ENCODE peak calls at places on chromosomes 3 and 15, in seven cellular contexts. E is uterus, Z is A673, S is HepG2, L is psoas muscle, A is endodermal cell, Q is heart left ventricle. M is an unnamed sample. For H3K4me1, the result is how much of the 10 kb centered on the place peaks cover.

GRCh38 chr3:49158792-49159191 is 7.3 kb downstream of the CCDC71 start:
- DNase-seq in Z (no peak), E (no peak), Q (no peak), A (no peak), S (no peak), L (no peak), M (no peak)

GRCh38 chr3:141680620-141681389 is 57.3 kb upstream of the RNF7 start:
- DNase-seq in Z (peak), Q (peak), S (no peak), L (peak), E (no peak), A (peak), M (no peak)

GRCh38 chr3:53346514-53346913 is 829 bp downstream of the DCP1A start:
- DNase-seq in E (no peak), A (peak), Z (no peak), L (no peak), Q (no peak), S (peak), M (no peak)

GRCh38 chr3:149581248-149581647 is 76.6 kb downstream of the WWTR1 start:
- DNase-seq in E (no peak), S (no peak), L (no peak), A (no peak), Q (no peak), Z (peak), M (no peak)

GRCh38 chr15:48891229-48891765 is 13.4 kb downstream of the EID1 start:
- DNase-seq in E (no peak), L (no peak), A (no peak), S (no peak), Q (no peak), Z (no peak), M (no peak)

GRCh38 chr3:62727576-62727975 is 147.6 kb downstream of the CADPS start:
- DNase-seq in S (no peak), L (no peak), Z (peak), Q (no peak), A (no peak), E (no peak), M (no peak)

GRCh38 chr3:69181592-69182211 is 59.3 kb upstream of the LMOD3 start:
- DNase-seq in Q (no peak), S (peak), A (no peak), Z (no peak), E (no peak), L (no peak), M (no peak)

GRCh38 chr3:13801361-13802214 is 78.3 kb downstream of the WNT7A start:
- DNase-seq in Z (peak), S (no peak), L (no peak), Q (no peak), A (no peak), E (no peak), M (no peak)

GRCh38 chr15:99504823-99505551 is 60.8 kb upstream of the MEF2A start:
- DNase-seq in A (peak), Q (no peak), E (no peak), S (peak), Z (no peak), L (no peak), M (no peak)

GRCh38 chr3:71372911-71373637 is 210.5 kb downstream of the FOXP1 start:
- DNase-seq in E (no peak), A (no peak), Z (no peak), L (no peak), Q (no peak), S (no peak), M (no peak)

GRCh38 chr3:144652573-144652972 is 681.0 kb downstream of the DIPK2A start:
- DNase-seq in A (no peak), E (no peak), Z (no peak), S (no peak), L (no peak), Q (no peak), M (no peak)

GRCh38 chr3:125061170-125061569 is 5.4 kb upstream of the HEG1 start:
- DNase-seq in A (peak), E (peak), S (no peak), L (peak), Q (no peak), Z (no peak), M (no peak)

GRCh38 chr3:169861871-169862270 is 7.9 kb downstream of the LRRC31 start:
- DNase-seq in Q (no peak), S (no peak), E (no peak), L (no peak), Z (no peak), A (peak), M (peak)

DNA sequence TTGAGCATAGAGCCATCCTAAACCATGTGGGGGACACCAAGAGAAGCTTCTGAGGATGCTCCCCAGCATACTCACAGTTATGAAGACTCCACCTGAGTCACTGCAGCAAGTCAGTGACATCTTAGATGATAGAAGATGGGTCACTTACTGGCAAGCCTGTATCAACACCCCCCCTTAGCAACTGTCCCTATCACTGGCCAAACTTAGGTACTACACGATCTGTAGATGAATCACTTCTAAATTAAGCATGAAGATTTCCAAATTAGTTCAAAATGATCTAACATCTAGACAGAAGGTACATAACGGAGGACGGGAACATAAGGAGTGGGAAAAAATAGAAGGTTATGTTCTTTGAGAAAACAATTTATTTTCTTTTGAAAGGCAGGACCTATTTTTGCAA is 13.2 kb upstream of the LMCD1 start:
- DNase-seq in S (no peak), L (no peak), Q (no peak), A (no peak), E (peak), Z (no peak), M (no peak)
- H3K4me1 ChIP-seq in S (half or more), L (half or more), Q (under half), A (under half), E (under half), Z (under half), M (half or more)

GRCh38 chr3:42537350-42537749 is 34.9 kb downstream of the VIPR1 start:
- DNase-seq in Q (no peak), Z (no peak), A (no peak), E (no peak), S (no peak), L (no peak), M (no peak)

GRCh38 chr3:42532229-42532628 is 29.8 kb downstream of the VIPR1 start:
- DNase-seq in A (no peak), Z (no peak), S (no peak), L (no peak), Q (no peak), E (no peak), M (no peak)

GRCh38 chr3:42533161-42533897 is 30.9 kb downstream of the VIPR1 start:
- DNase-seq in S (no peak), A (peak), E (no peak), L (no peak), Z (no peak), Q (no peak), M (no peak)

GRCh38 chr3:42539871-42540714 is 37.6 kb downstream of the VIPR1 start:
- DNase-seq in L (no peak), Z (peak), E (no peak), A (peak), S (peak), Q (no peak), M (peak)

DNA sequence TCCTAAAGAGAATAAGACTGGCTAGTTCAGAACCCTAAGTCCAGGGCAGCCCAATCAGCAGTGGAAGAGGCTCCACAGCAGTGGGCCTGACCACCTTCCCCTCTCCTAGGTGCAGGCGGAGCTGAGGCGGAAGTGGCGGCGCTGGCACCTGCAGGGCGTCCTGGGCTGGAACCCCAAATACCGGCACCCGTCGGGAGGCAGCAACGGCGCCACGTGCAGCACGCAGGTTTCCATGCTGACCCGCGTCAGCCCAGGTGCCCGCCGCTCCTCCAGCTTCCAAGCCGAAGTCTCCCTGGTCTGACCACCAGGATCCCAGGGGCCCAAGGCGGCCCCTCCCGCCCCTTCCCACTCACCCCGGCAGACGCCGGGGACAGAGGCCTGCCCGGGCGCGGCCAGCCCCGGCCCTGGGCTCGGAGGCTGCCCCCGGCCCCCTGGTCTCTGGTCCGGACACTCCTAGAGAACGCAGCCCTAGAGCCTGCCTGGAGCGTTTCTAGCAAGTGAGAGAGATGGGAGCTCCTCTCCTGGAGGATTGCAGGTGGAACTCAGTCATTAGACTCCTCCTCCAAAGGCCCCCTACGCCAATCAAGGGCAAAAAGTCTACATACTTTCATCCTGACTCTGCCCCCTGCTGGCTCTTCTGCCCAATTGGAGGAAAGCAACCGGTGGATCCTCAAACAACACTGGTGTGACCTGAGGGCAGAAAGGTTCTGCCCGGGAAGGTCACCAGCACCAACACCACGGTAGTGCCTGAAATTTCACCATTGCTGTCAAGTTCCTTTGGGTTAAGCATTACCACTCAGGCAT is 33.7 kb downstream of the VIPR1 start:
- DNase-seq in E (no peak), A (peak), Q (no peak), S (peak), Z (peak), L (no peak), M (peak)
- TF ChIP-seq CTCF in E (no peak), A (peak), Q (peak), S (peak), Z (peak), L (no peak), M (peak)

GRCh38 chr3:50242371-50242770 is 6.4 kb downstream of the GNAI2 start:
- DNase-seq in L (no peak), E (no peak), Q (no peak), A (no peak), Z (no peak), S (no peak), M (no peak)
- H3K4me1 ChIP-seq in L (under half), E (half or more), Q (half or more), A (under half), Z (under half), S (under half), M (under half)

DNA sequence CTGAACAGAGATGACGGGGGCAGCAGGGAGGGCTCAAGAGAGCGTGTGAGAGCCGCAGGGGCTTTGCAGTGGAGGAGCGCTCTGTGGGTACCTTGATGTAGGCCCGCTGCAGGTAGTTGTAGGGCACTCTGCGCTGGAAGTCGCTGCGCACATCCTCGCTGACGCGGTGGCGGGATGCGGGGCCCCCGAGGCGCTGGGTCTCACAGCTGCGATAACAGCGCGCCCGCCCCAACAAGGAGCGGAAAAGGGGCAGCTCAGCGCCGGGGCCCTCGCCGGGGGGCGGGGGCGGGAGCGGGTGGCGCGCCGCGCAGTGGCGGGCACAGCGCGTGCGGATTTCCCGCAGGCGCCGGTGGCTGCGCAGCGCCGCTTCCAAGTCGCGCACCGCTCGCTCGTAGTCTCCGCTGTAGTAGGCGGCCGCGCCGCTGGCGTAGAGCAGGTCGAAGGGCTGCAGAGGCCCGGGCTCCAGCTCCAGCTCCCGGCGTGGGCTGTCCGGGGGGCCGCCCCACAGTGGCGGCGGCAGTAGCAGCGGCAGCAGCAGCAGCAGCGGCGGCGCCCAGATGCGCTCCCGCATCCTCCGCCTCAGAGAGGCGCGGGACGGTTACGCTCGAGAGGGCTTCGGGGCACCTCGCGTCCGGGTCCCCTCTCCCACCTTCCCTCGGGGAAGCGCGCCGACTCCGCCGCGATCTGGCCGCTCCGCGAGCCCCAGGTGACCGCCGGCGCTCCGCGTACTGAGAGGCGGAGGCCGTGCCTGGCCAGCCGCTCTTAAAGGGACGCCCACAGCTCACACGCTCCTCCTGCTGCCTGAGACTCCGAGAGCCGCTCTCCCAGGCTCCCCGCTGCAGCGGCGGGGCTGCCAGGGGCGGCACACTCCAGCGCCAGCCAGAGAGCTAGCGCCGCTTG is at the start of gene P3H2:
- DNase-seq in Q (peak), Z (peak), E (peak), A (peak), L (peak), S (peak), M (peak)
- TF ChIP-seq CTCF in Q (peak), Z (peak), E (peak), A (peak), L (peak), S (peak), M (no peak)

DNA sequence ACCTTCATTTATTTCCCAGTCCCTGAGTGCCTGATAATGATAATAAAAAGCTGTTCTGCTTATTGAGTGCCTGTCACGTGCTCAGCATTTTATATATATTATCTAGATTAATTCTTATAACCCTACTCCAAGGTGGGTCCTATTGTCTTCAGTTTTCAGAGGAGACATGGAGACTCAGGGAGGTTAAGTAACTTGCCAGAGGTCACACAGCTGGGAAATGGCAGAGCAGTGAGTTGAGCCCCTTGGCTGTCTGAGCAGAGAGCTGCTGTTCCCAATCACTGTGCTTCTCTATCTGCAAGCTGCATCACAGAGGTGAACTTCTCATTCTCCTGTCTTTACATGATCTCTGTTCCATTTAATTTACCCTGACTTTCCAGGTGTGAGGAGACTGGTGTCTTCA is 32.3 kb upstream of the MRPS22 start:
- DNase-seq in Q (no peak), L (no peak), E (no peak), S (no peak), Z (no peak), A (no peak), M (no peak)
- H3K4me1 ChIP-seq in Q (under half), L (under half), E (under half), S (under half), Z (under half), A (under half), M (under half)

GRCh38 chr15:52351206-52351907 is 55.8 kb upstream of the MYO5C start:
- DNase-seq in Z (no peak), Q (no peak), S (no peak), E (no peak), L (no peak), A (no peak), M (no peak)

GRCh38 chr15:52344592-52344991 is 49.0 kb upstream of the MYO5C start:
- DNase-seq in L (no peak), S (no peak), Q (no peak), Z (no peak), A (no peak), E (no peak), M (no peak)

GRCh38 chr15:52349062-52349700 is 53.6 kb upstream of the MYO5C start:
- DNase-seq in Z (no peak), S (no peak), A (no peak), Q (no peak), E (no peak), L (no peak), M (no peak)

GRCh38 chr15:52348056-52348745 is 52.6 kb upstream of the MYO5C start:
- DNase-seq in Z (no peak), A (no peak), L (no peak), E (no peak), Q (no peak), S (no peak), M (no peak)

DNA sequence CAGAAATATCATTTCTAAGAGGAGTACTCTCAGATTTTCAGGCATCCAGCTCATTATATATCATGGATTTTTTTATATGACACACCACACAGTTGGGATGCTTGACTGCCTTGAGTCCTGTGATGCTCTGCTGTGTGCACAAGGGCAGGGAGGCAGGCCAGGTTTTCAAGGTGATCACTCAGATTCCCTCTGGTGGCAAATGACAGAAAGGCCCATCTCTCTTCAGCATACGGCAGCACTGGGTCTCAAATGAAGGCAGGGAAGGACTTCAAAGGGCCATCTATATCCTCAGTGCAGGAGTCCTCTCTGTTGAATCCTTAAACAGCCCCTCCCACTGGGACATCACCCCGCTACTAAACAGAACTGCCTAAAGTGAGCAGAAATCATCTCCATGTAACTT is 54.8 kb upstream of the MYO5C start:
- DNase-seq in L (no peak), A (no peak), E (no peak), S (peak), Q (no peak), Z (no peak), M (no peak)
- TF ChIP-seq CTCF in L (no peak), A (peak), E (no peak), S (peak), Q (no peak), Z (no peak), M (peak)

DNA sequence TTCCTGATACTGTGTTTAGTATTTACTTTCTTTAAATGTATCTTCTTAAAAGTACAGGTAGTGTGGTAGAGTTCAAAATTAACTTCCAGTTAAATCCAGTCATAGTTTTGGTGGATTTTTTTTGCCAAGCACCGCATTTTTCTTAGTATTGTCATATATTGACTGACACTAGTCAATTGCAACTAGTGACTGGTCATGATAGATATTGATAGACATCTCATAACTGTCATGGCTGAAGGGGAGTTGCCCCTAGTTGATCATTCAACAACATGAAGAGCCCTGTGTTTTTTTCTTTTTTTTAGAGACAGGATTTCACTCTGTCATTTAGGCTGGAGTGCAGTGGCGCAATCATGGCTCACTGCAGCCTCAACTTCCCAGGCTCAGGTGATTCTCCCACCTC is 22.1 kb downstream of the RAB8B start:
- DNase-seq in Q (no peak), L (no peak), Z (no peak), A (no peak), E (no peak), S (no peak), M (no peak)
- H3K4me1 ChIP-seq in Q (under half), L (under half), Z (under half), A (under half), E (under half), S (under half), M (under half)